ENCODE peak calls at places on chromosomes 4 and X, in four cellular contexts. L is H54, Q is NCI-H2081, K is cardiac muscle cell. R is an unnamed sample.

GRCh38 chr4:170853422-170854021 is 763.8 kb upstream of the AADAT start:
- DNase-seq in L (peak; percentile 1), Q (peak; percentile 29), K (peak; percentile 78), R (no peak)

GRCh38 chrX:153582896-153583295 is 16.0 kb downstream of the CCNQ start:
- DNase-seq in L (no peak), Q (no peak), K (no peak), R (peak; percentile 49)

GRCh38 chr4:120839624-120839973 is 82.9 kb downstream of the PRDM5 start:
- DNase-seq in L (no peak), Q (no peak), K (no peak), R (no peak)

GRCh38 chrX:13153796-13154195 is 109.4 kb upstream of the FAM9C start:
- DNase-seq in L (no peak), Q (no peak), K (no peak), R (no peak)

GRCh38 chr4:139454111-139454600 is at the start of gene RAB33B:
- DNase-seq in L (no peak), Q (no peak), K (no peak), R (no peak)

GRCh38 chr4:153522800-153523089 is 56.6 kb downstream of the TMEM131L start:
- DNase-seq in L (no peak), Q (no peak), K (no peak), R (no peak)

GRCh38 chrX:10557166-10557565 is 63.2 kb downstream of the MID1 start:
- DNase-seq in L (no peak), Q (no peak), K (no peak), R (no peak)

GRCh38 chr4:8725071-8725841 is 132.7 kb downstream of the CPZ start:
- DNase-seq in L (no peak), Q (no peak), K (peak; percentile 28), R (no peak)

GRCh38 chr4:1565598-1566295 is 118.4 kb downstream of the FAM53A start:
- DNase-seq in L (no peak), Q (no peak), K (no peak), R (no peak)

GRCh38 chr4:172802041-172802440 is 366.6 kb upstream of the GALNT7 start:
- DNase-seq in L (no peak), Q (no peak), K (no peak), R (no peak)

GRCh38 chr4:164068392-164068791 is 573.9 kb downstream of the TMA16 start:
- DNase-seq in L (no peak), Q (no peak), K (no peak), R (no peak)

GRCh38 chrX:11129546-11129945 is 18.4 kb downstream of the HCCS start:
- DNase-seq in L (no peak), Q (no peak), K (no peak), R (no peak)

GRCh38 chrX:87517571-87518141 is at the start of gene KLHL4:
- DNase-seq in L (no peak), Q (peak; percentile 58), K (peak; percentile 89), R (no peak)

GRCh38 chr4:84496356-84497219 is 2.5 kb downstream of the NKX6-1 start:
- DNase-seq in L (no peak), Q (no peak), K (no peak), R (no peak)

GRCh38 chr4:57098945-57099344 is 11.2 kb downstream of the IGFBP7 start:
- DNase-seq in L (no peak), Q (no peak), K (no peak), R (no peak)

GRCh38 chr4:41632481-41633073 is 94.6 kb downstream of the LIMCH1 start:
- DNase-seq in L (no peak), Q (no peak), K (no peak), R (no peak)

GRCh38 chr4:149008415-149009025 is 566.3 kb upstream of the NR3C2 start:
- DNase-seq in L (no peak), Q (no peak), K (peak; percentile 3), R (no peak)

GRCh38 chr4:77358315-77358928 is 201.4 kb downstream of the CCNG2 start:
- DNase-seq in L (peak; percentile 19), Q (peak; percentile 6), K (peak; percentile 64), R (no peak)

GRCh38 chrX:14934423-14934822 is 61.2 kb downstream of the MOSPD2 start:
- DNase-seq in L (no peak), Q (no peak), K (peak; percentile 50), R (no peak)

GRCh38 chr4:167623241-167623572 is 388.9 kb upstream of the SPOCK3 start:
- DNase-seq in L (no peak), Q (no peak), K (no peak), R (no peak)

R was measured in NCI-H2227 treated with DMSO at 0.1 percent for 48 hours.